ENCODE peak calls at places on chromosomes 2 and 18, in nine cellular contexts. T, P, V, J, X, U, O, H and W are unnamed samples. For H3K9me3, the result is how much of the 10 kb centered on the place peaks cover.

GRCh38 chr2:33681333-33681732 is 82.2 kb upstream of the FAM98A start:
- DNase-seq in H (no peak), J (no peak), X (no peak), V (no peak), U (no peak), O (no peak), P (no peak), T (no peak), W (no peak)

GRCh38 chr18:25299426-25299825 is 52.5 kb downstream of the ZNF521 start:
- DNase-seq in T (no peak), U (no peak), H (no peak), J (peak), X (no peak), V (no peak), O (no peak), P (no peak), W (no peak)

GRCh38 chr2:222707689-222708273 is 36.3 kb downstream of the MOGAT1 start:
- DNase-seq in T (no peak), H (no peak), X (no peak), V (no peak), O (peak), J (peak), U (no peak), P (no peak), W (no peak)

GRCh38 chr2:60530660-60531276 is 22.7 kb downstream of the BCL11A start:
- DNase-seq in V (no peak), T (peak), P (no peak), O (peak), X (peak), H (peak), J (peak), U (no peak), W (peak)

GRCh38 chr2:15844099-15844801 is 96.1 kb upstream of the MYCN start:
- DNase-seq in J (no peak), X (no peak), T (no peak), U (no peak), V (no peak), O (peak), P (no peak), H (no peak), W (no peak)

GRCh38 chr18:39039828-39040227 is 1474.2 kb upstream of the CELF4 start:
- DNase-seq in O (no peak), T (no peak), U (no peak), H (no peak), J (no peak), P (no peak), X (no peak), V (no peak), W (no peak)

GRCh38 chr2:184683923-184684322 is 85.6 kb downstream of the ZNF804A start:
- DNase-seq in J (peak), V (no peak), T (no peak), H (no peak), X (no peak), P (no peak), O (no peak), U (no peak), W (no peak)

GRCh38 chr2:179410552-179411356 is 146.1 kb upstream of the SESTD1 start:
- DNase-seq in V (peak), O (peak), X (no peak), J (peak), P (no peak), T (no peak), H (peak), U (no peak), W (peak)

GRCh38 chr2:55136138-55136541 is 85.9 kb upstream of the RTN4 start:
- DNase-seq in P (no peak), V (no peak), H (no peak), J (no peak), T (no peak), U (no peak), O (peak), X (no peak), W (peak)

GRCh38 chr2:46798998-46799698 is 116.5 kb downstream of the MCFD2 start:
- DNase-seq in J (no peak), P (no peak), T (no peak), V (no peak), H (no peak), X (no peak), U (no peak), O (no peak), W (no peak)

GRCh38 chr18:42654561-42654960 is 460.9 kb downstream of the RIT2 start:
- DNase-seq in T (no peak), X (no peak), P (no peak), H (no peak), J (peak), O (no peak), V (no peak), U (no peak), W (no peak)

GRCh38 chr2:215712219-215712849 is 276.5 kb upstream of the FN1 start:
- DNase-seq in J (peak), U (no peak), X (no peak), H (no peak), O (no peak), T (no peak), P (no peak), V (no peak), W (no peak)

GRCh38 chr2:60852282-60852860 is 29.0 kb upstream of the REL start:
- DNase-seq in V (peak), O (peak), P (no peak), J (no peak), T (peak), H (no peak), U (no peak), X (no peak), W (no peak)

GRCh38 chr2:64699712-64700111 is 46.0 kb upstream of the SERTAD2 start:
- DNase-seq in H (no peak), U (no peak), T (no peak), O (no peak), P (no peak), V (no peak), J (no peak), X (no peak), W (peak)

GRCh38 chr18:46899274-46899948 is 17.9 kb downstream of the PIAS2 start:
- DNase-seq in V (no peak), T (no peak), X (no peak), P (no peak), O (no peak), H (no peak), J (peak), U (no peak), W (no peak)

GRCh38 chr18:78895207-78896001 is 84.2 kb upstream of the SALL3 start:
- DNase-seq in O (no peak), H (no peak), J (no peak), V (no peak), T (no peak), P (no peak), X (peak), U (no peak), W (no peak)
- H3K9me3 ChIP-seq in O (under half), H (under half), J (half or more), V (under half), T (under half), P (under half), X (under half), U (under half), W (under half)

GRCh38 chr2:239768907-239769573 is 256.1 kb downstream of the NDUFA10 start:
- DNase-seq in V (no peak), U (no peak), O (no peak), H (no peak), P (no peak), X (no peak), T (no peak), J (no peak), W (peak)
- H3K9me3 ChIP-seq in V (under half), U (under half), O (under half), H (under half), P (under half), X (under half), T (under half), J (under half), W (under half)

DNA sequence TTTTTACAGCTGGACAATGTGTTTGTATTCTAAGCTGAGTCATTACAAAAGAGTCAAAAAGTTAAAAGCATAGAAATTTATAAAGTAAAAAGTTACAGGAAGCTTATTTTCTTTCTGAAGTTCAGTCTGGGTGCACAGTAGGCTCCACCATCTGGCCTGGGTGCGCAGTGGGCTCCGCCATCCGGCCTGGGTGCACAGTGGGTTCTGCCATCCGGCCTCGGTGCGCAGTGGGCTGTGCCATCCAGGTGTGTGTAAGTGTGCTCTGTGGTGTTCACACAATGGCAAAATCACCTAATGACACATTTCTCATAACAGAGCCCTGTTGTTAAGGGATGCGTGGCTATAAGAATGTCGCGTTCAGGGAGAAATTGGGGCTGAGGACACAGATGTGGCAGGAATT is 195.5 kb downstream of the ANKRD30B start:
- DNase-seq in O (no peak), H (no peak), P (no peak), V (no peak), J (no peak), T (no peak), U (no peak), X (no peak), W (no peak)
- H3K9me3 ChIP-seq in O (under half), H (under half), P (under half), V (under half), J (under half), T (under half), U (under half), X (under half), W (under half)

GRCh38 chr18:33821503-33821902 is 243.5 kb downstream of the ASXL3 start:
- DNase-seq in O (peak), U (no peak), H (no peak), T (no peak), V (no peak), J (peak), P (no peak), X (no peak), W (no peak)

GRCh38 chr18:33812186-33812585 is 234.2 kb downstream of the ASXL3 start:
- DNase-seq in T (no peak), O (peak), H (no peak), U (no peak), P (no peak), J (no peak), V (no peak), X (no peak), W (no peak)

GRCh38 chr18:33817096-33817495 is 239.1 kb downstream of the ASXL3 start:
- DNase-seq in U (no peak), T (peak), P (no peak), V (no peak), H (no peak), J (peak), X (no peak), O (no peak), W (no peak)

GRCh38 chr18:33820517-33821368 is 242.7 kb downstream of the ASXL3 start:
- DNase-seq in X (peak), V (no peak), O (peak), J (no peak), P (no peak), U (no peak), T (no peak), H (no peak), W (peak)

GRCh38 chr18:33818145-33818544 is 240.1 kb downstream of the ASXL3 start:
- DNase-seq in H (no peak), V (no peak), U (no peak), O (no peak), X (no peak), T (no peak), P (no peak), J (no peak), W (no peak)
- H3K9me3 ChIP-seq in H (under half), V (under half), U (under half), O (under half), X (under half), T (under half), P (under half), J (under half), W (under half)